ENCODE peak calls at places on chromosomes 3 and 15, in six cellular contexts. One of them, this sample, is unnamed.
A peak's percentile ranks its signal among the peaks of the same experiment; 100 is the strongest.

GRCh38 chr15:82021992-82022391 is 23.8 kb downstream of the MEX3B start:
- DNase-seq in A549: no peak
- DNase-seq in stomach: no peak
- DNase-seq in cardiac fibroblast: peak; percentile 41
- DNase-seq in GM12864: no peak
- DNase-seq in IMR-90: peak; percentile 60
- DNase-seq in this sample: no peak

GRCh38 chr3:129399145-129399894 is 29.1 kb downstream of the EFCAB12 start:
- DNase-seq in cardiac fibroblast: peak; percentile 98
- DNase-seq in IMR-90: peak; percentile 97
- DNase-seq in A549: peak; percentile 95
- DNase-seq in stomach: peak; percentile 89
- DNase-seq in GM12864: peak; percentile 91
- DNase-seq in this sample: peak; percentile 96

GRCh38 chr3:67459131-67459530 is 195.3 kb downstream of the SUCLG2 start:
- DNase-seq in cardiac fibroblast: no peak
- DNase-seq in IMR-90: peak; percentile 45
- DNase-seq in stomach: no peak
- DNase-seq in GM12864: no peak
- DNase-seq in A549: no peak
- DNase-seq in this sample: no peak

GRCh38 chr3:41000471-41000870 is 198.8 kb upstream of the CTNNB1 start:
- DNase-seq in A549: no peak
- DNase-seq in IMR-90: no peak
- DNase-seq in stomach: no peak
- DNase-seq in GM12864: no peak
- DNase-seq in cardiac fibroblast: peak; percentile 23
- DNase-seq in this sample: no peak

GRCh38 chr3:169457807-169458206 is 205.7 kb downstream of the MECOM start:
- DNase-seq in A549: no peak
- DNase-seq in GM12864: no peak
- DNase-seq in cardiac fibroblast: no peak
- DNase-seq in stomach: no peak
- DNase-seq in IMR-90: no peak
- DNase-seq in this sample: no peak

GRCh38 chr3:81531256-81531655 is 230.2 kb downstream of the GBE1 start:
- DNase-seq in IMR-90: no peak
- DNase-seq in GM12864: no peak
- DNase-seq in stomach: no peak
- DNase-seq in cardiac fibroblast: no peak
- DNase-seq in A549: no peak
- DNase-seq in this sample: no peak

GRCh38 chr15:40567111-40567510 is 2.0 kb upstream of the RPUSD2 start:
- DNase-seq in IMR-90: no peak
- DNase-seq in GM12864: no peak
- DNase-seq in stomach: no peak
- DNase-seq in cardiac fibroblast: peak; percentile 22
- DNase-seq in A549: peak; percentile 42
- DNase-seq in this sample: no peak

GRCh38 chr3:44041726-44042125 is 200.0 kb upstream of the TOPAZ1 start:
- DNase-seq in IMR-90: no peak
- DNase-seq in stomach: no peak
- DNase-seq in cardiac fibroblast: no peak
- DNase-seq in A549: no peak
- DNase-seq in GM12864: no peak
- DNase-seq in this sample: peak; percentile 65

GRCh38 chr3:31798840-31799239 is 182.2 kb downstream of the OSBPL10 start:
- DNase-seq in cardiac fibroblast: no peak
- DNase-seq in A549: no peak
- DNase-seq in GM12864: no peak
- DNase-seq in IMR-90: no peak
- DNase-seq in stomach: no peak
- DNase-seq in this sample: no peak

GRCh38 chr3:195040094-195040493 is 230.9 kb downstream of the XXYLT1 start:
- DNase-seq in IMR-90: no peak
- DNase-seq in A549: no peak
- DNase-seq in GM12864: peak; percentile 16
- DNase-seq in stomach: no peak
- DNase-seq in cardiac fibroblast: no peak
- DNase-seq in this sample: peak; percentile 31

GRCh38 chr15:81257435-81257834 is 60.8 kb downstream of the IL16 start:
- DNase-seq in A549: no peak
- DNase-seq in IMR-90: no peak
- DNase-seq in cardiac fibroblast: no peak
- DNase-seq in GM12864: no peak
- DNase-seq in stomach: no peak
- DNase-seq in this sample: no peak

GRCh38 chr3:144670560-144670959 is 698.9 kb downstream of the DIPK2A start:
- DNase-seq in GM12864: no peak
- DNase-seq in stomach: no peak
- DNase-seq in A549: no peak
- DNase-seq in cardiac fibroblast: no peak
- DNase-seq in IMR-90: no peak
- DNase-seq in this sample: no peak

GRCh38 chr15:57752426-57752825 is 45.9 kb downstream of the POLR2M start:
- DNase-seq in cardiac fibroblast: no peak
- DNase-seq in A549: no peak
- DNase-seq in GM12864: no peak
- DNase-seq in stomach: no peak
- DNase-seq in IMR-90: no peak
- DNase-seq in this sample: no peak

GRCh38 chr15:41474941-41475340 is 18.7 kb upstream of the ITPKA start:
- DNase-seq in cardiac fibroblast: no peak
- DNase-seq in GM12864: no peak
- DNase-seq in stomach: peak; percentile 61
- DNase-seq in A549: no peak
- DNase-seq in IMR-90: no peak
- DNase-seq in this sample: no peak

GRCh38 chr3:13414040-13414729 is 5.9 kb downstream of the NUP210 start:
- DNase-seq in IMR-90: no peak
- DNase-seq in A549: no peak
- DNase-seq in stomach: peak; percentile 56
- DNase-seq in cardiac fibroblast: no peak
- DNase-seq in GM12864: peak; percentile 85
- DNase-seq in this sample: peak; percentile 91

GRCh38 chr3:16945330-16945729 is 60.6 kb downstream of the PLCL2 start:
- DNase-seq in IMR-90: peak; percentile 15
- DNase-seq in A549: peak; percentile 4
- DNase-seq in cardiac fibroblast: peak; percentile 74
- DNase-seq in GM12864: no peak
- DNase-seq in stomach: no peak
- DNase-seq in this sample: no peak

GRCh38 chr3:32968367-32969087 is 17.1 kb downstream of the CCR4 start:
- DNase-seq in cardiac fibroblast: no peak
- DNase-seq in IMR-90: no peak
- DNase-seq in A549: no peak
- DNase-seq in stomach: no peak
- DNase-seq in GM12864: no peak
- DNase-seq in this sample: no peak

GRCh38 chr15:99452010-99452409 is 113.8 kb upstream of the MEF2A start:
- DNase-seq in GM12864: no peak
- DNase-seq in IMR-90: no peak
- DNase-seq in cardiac fibroblast: no peak
- DNase-seq in A549: no peak
- DNase-seq in stomach: no peak
- DNase-seq in this sample: no peak

GRCh38 chr3:141243295-141243707 is 11.7 kb downstream of the PXYLP1 start:
- DNase-seq in IMR-90: peak; percentile 36
- DNase-seq in GM12864: no peak
- DNase-seq in cardiac fibroblast: peak; percentile 42
- DNase-seq in stomach: no peak
- DNase-seq in A549: no peak
- DNase-seq in this sample: no peak

GRCh38 chr15:71127083-71127482 is 11.8 kb downstream of the THSD4 start:
- DNase-seq in GM12864: no peak
- DNase-seq in IMR-90: no peak
- DNase-seq in stomach: no peak
- DNase-seq in cardiac fibroblast: no peak
- DNase-seq in A549: no peak
- DNase-seq in this sample: no peak

GRCh38 chr3:39052613-39053012 is 797 bp downstream of the WDR48 start:
- DNase-seq in GM12864: no peak
- DNase-seq in A549: no peak
- DNase-seq in cardiac fibroblast: no peak
- DNase-seq in stomach: no peak
- DNase-seq in IMR-90: no peak
- DNase-seq in this sample: no peak

GRCh38 chr3:72977463-72977862 is 19.1 kb upstream of the PPP4R2 start:
- DNase-seq in A549: no peak
- DNase-seq in stomach: no peak
- DNase-seq in cardiac fibroblast: no peak
- DNase-seq in IMR-90: no peak
- DNase-seq in GM12864: no peak
- DNase-seq in this sample: peak; percentile 63

GRCh38 chr3:194876403-194877165 is 190.9 kb downstream of the FAM43A start:
- DNase-seq in stomach: no peak
- DNase-seq in cardiac fibroblast: no peak
- DNase-seq in GM12864: no peak
- DNase-seq in IMR-90: no peak
- DNase-seq in A549: no peak
- DNase-seq in this sample: no peak

GRCh38 chr3:13009132-13009945 is 63.9 kb downstream of the IQSEC1 start:
- DNase-seq in A549: no peak
- DNase-seq in IMR-90: no peak
- DNase-seq in stomach: peak; percentile 71
- DNase-seq in cardiac fibroblast: no peak
- DNase-seq in GM12864: no peak
- DNase-seq in this sample: peak; percentile 91

GRCh38 chr15:90213818-90214204 is 12.7 kb downstream of the SEMA4B start:
- DNase-seq in IMR-90: no peak
- DNase-seq in cardiac fibroblast: no peak
- DNase-seq in stomach: no peak
- DNase-seq in GM12864: no peak
- DNase-seq in A549: no peak
- DNase-seq in this sample: no peak

GRCh38 chr3:28476194-28476593 is 127.6 kb upstream of the AZI2 start:
- DNase-seq in cardiac fibroblast: peak; percentile 70
- DNase-seq in GM12864: peak; percentile 1
- DNase-seq in A549: peak; percentile 54
- DNase-seq in stomach: no peak
- DNase-seq in IMR-90: peak; percentile 57
- DNase-seq in this sample: peak; percentile 45

GRCh38 chr15:58447244-58448010 is 15.6 kb downstream of the LIPC start:
- DNase-seq in A549: no peak
- DNase-seq in IMR-90: peak; percentile 72
- DNase-seq in stomach: no peak
- DNase-seq in GM12864: no peak
- DNase-seq in cardiac fibroblast: peak; percentile 93
- DNase-seq in this sample: peak; percentile 30

GRCh38 chr3:10219737-10220136 is 28.5 kb upstream of the TATDN2 start:
- DNase-seq in stomach: no peak
- DNase-seq in A549: no peak
- DNase-seq in GM12864: no peak
- DNase-seq in cardiac fibroblast: no peak
- DNase-seq in IMR-90: no peak
- DNase-seq in this sample: no peak

GRCh38 chr3:177589921-177590336 is 392.6 kb upstream of the TBL1XR1 start:
- DNase-seq in GM12864: no peak
- DNase-seq in IMR-90: peak; percentile 93
- DNase-seq in A549: peak; percentile 88
- DNase-seq in stomach: no peak
- DNase-seq in cardiac fibroblast: peak; percentile 97
- DNase-seq in this sample: peak; percentile 64

GRCh38 chr3:10867384-10867783 is 51.4 kb downstream of the SLC6A11 start:
- DNase-seq in A549: no peak
- DNase-seq in cardiac fibroblast: peak; percentile 9
- DNase-seq in IMR-90: no peak
- DNase-seq in stomach: no peak
- DNase-seq in GM12864: no peak
- DNase-seq in this sample: no peak

GRCh38 chr3:136161516-136161915 is 34.6 kb downstream of the MSL2 start:
- DNase-seq in IMR-90: no peak
- DNase-seq in stomach: no peak
- DNase-seq in cardiac fibroblast: no peak
- DNase-seq in A549: no peak
- DNase-seq in GM12864: no peak
- DNase-seq in this sample: no peak

GRCh38 chr15:80558631-80559319 is 136.3 kb upstream of the ABHD17C start:
- DNase-seq in IMR-90: no peak
- DNase-seq in A549: no peak
- DNase-seq in cardiac fibroblast: no peak
- DNase-seq in stomach: no peak
- DNase-seq in GM12864: no peak
- DNase-seq in this sample: no peak

GRCh38 chr3:156449712-156450574 is 105.0 kb downstream of the SSR3 start:
- DNase-seq in cardiac fibroblast: peak; percentile 62
- DNase-seq in stomach: no peak
- DNase-seq in A549: peak; percentile 32
- DNase-seq in IMR-90: peak; percentile 30
- DNase-seq in GM12864: no peak
- DNase-seq in this sample: peak; percentile 49

DNA sequence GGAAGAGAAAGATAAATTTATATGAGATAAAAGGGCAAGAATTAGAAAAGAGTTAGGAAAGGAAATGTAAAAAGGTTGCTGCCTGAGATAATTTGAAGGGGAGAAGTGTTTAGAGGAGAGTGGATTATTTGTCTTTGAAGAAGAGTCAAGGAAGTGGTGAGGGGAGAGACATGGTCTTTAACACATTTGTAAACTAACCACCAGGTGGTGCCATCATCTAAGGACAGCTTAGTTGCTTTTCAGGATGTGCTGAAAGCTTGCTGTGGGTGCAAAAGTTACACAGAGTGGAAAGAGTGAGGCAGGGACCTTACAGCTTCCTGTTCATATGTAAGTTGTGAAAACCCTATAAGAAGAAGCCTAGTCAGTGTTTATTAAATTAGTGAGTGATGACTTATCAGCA is 114.1 kb upstream of the DNAJC19 start:
- DNase-seq in GM12864: peak; percentile 4
- DNase-seq in stomach: no peak
- DNase-seq in cardiac fibroblast: peak; percentile 4
- DNase-seq in A549: peak; percentile 16
- DNase-seq in IMR-90: no peak
- DNase-seq in this sample: peak; percentile 41
- TF ChIP-seq CTCF in GM12864: peak; percentile 49
- TF ChIP-seq CTCF in stomach: no peak
- TF ChIP-seq CTCF in cardiac fibroblast: no peak
- TF ChIP-seq CTCF in A549: no peak
- TF ChIP-seq CTCF in IMR-90: no peak
- TF ChIP-seq CTCF in this sample: peak; percentile 31

GRCh38 chr3:49675912-49676311 is 1.8 kb downstream of the APEH start:
- DNase-seq in IMR-90: no peak
- DNase-seq in cardiac fibroblast: no peak
- DNase-seq in stomach: no peak
- DNase-seq in A549: no peak
- DNase-seq in GM12864: no peak
- DNase-seq in this sample: no peak
- H3K4me3 ChIP-seq in IMR-90: no peak overlapping the region
- H3K4me3 ChIP-seq in cardiac fibroblast: no peak overlapping the region
- H3K4me3 ChIP-seq in stomach: no peak overlapping the region
- H3K4me3 ChIP-seq in A549: no peak overlapping the region
- H3K4me3 ChIP-seq in GM12864: no peak overlapping the region
- H3K4me3 ChIP-seq in this sample: no peak overlapping the region

GRCh38 chr3:21042184-21042583 is 708.8 kb downstream of the ZNF385D start:
- DNase-seq in A549: no peak
- DNase-seq in GM12864: no peak
- DNase-seq in cardiac fibroblast: no peak
- DNase-seq in stomach: no peak
- DNase-seq in IMR-90: no peak
- DNase-seq in this sample: no peak
- TF ChIP-seq CTCF in A549: no peak
- TF ChIP-seq CTCF in GM12864: no peak
- TF ChIP-seq CTCF in cardiac fibroblast: no peak
- TF ChIP-seq CTCF in stomach: no peak
- TF ChIP-seq CTCF in IMR-90: no peak
- TF ChIP-seq CTCF in this sample: no peak

GRCh38 chr15:76347507-76348055 is 11.0 kb downstream of the ISL2 start:
- DNase-seq in IMR-90: no peak
- DNase-seq in GM12864: no peak
- DNase-seq in stomach: no peak
- DNase-seq in cardiac fibroblast: no peak
- DNase-seq in A549: no peak
- DNase-seq in this sample: no peak
- H3K4me3 ChIP-seq in IMR-90: peak overlapping the region; percentile 32
- H3K4me3 ChIP-seq in GM12864: no peak overlapping the region
- H3K4me3 ChIP-seq in stomach: peak overlapping the region; percentile 54
- H3K4me3 ChIP-seq in cardiac fibroblast: no peak overlapping the region
- H3K4me3 ChIP-seq in A549: no peak overlapping the region
- H3K4me3 ChIP-seq in this sample: no peak overlapping the region